ENCODE peak calls at places on chromosome 12, in five cellular contexts. One of them, this sample, is unnamed.

GRCh38 chr12:98402081-98402480 is 113.3 kb upstream of the TMPO start:
- DNase-seq in body of pancreas: no peak
- DNase-seq in adrenal gland: no peak
- DNase-seq in stomach: no peak
- DNase-seq in lower leg skin: no peak
- DNase-seq in this sample: no peak

GRCh38 chr12:6570264-6570887 is 2.3 kb upstream of the NOP2 start:
- DNase-seq in stomach: peak; percentile 56
- DNase-seq in body of pancreas: peak; percentile 61
- DNase-seq in lower leg skin: no peak
- DNase-seq in adrenal gland: peak; percentile 57
- DNase-seq in this sample: peak; percentile 62

GRCh38 chr12:21801522-21802288 is 27.2 kb upstream of the KCNJ8 start:
- DNase-seq in adrenal gland: no peak
- DNase-seq in body of pancreas: no peak
- DNase-seq in lower leg skin: no peak
- DNase-seq in stomach: no peak
- DNase-seq in this sample: no peak

GRCh38 chr12:32125455-32126084 is 18.9 kb downstream of the BICD1 start:
- DNase-seq in body of pancreas: no peak
- DNase-seq in stomach: no peak
- DNase-seq in lower leg skin: no peak
- DNase-seq in adrenal gland: no peak
- DNase-seq in this sample: no peak

GRCh38 chr12:108634225-108634795 is 616 bp upstream of the SELPLG start:
- DNase-seq in stomach: peak; percentile 34
- DNase-seq in body of pancreas: no peak
- DNase-seq in lower leg skin: no peak
- DNase-seq in adrenal gland: no peak
- DNase-seq in this sample: peak; percentile 73

GRCh38 chr12:107560194-107560905 is 125.2 kb upstream of the PWP1 start:
- DNase-seq in stomach: no peak
- DNase-seq in body of pancreas: no peak
- DNase-seq in lower leg skin: no peak
- DNase-seq in adrenal gland: no peak
- DNase-seq in this sample: no peak

GRCh38 chr12:84738481-84738972 is 174.1 kb downstream of the SLC6A15 start:
- DNase-seq in body of pancreas: no peak
- DNase-seq in stomach: no peak
- DNase-seq in adrenal gland: no peak
- DNase-seq in lower leg skin: no peak
- DNase-seq in this sample: no peak

GRCh38 chr12:2958432-2959193 is 584 bp upstream of the TEAD4 start:
- DNase-seq in adrenal gland: peak; percentile 41
- DNase-seq in lower leg skin: no peak
- DNase-seq in body of pancreas: peak; percentile 79
- DNase-seq in stomach: peak; percentile 54
- DNase-seq in this sample: no peak

GRCh38 chr12:47078733-47079364 is 572 bp upstream of the PCED1B start:
- DNase-seq in stomach: no peak
- DNase-seq in lower leg skin: no peak
- DNase-seq in adrenal gland: peak; percentile 51
- DNase-seq in body of pancreas: peak; percentile 41
- DNase-seq in this sample: peak; percentile 59
- TF ChIP-seq POLR2A in stomach: no peak
- TF ChIP-seq POLR2A in lower leg skin: no peak
- TF ChIP-seq POLR2A in adrenal gland: peak; percentile 37
- TF ChIP-seq POLR2A in body of pancreas: no peak
- TF ChIP-seq POLR2A in this sample: peak; percentile 60

DNA sequence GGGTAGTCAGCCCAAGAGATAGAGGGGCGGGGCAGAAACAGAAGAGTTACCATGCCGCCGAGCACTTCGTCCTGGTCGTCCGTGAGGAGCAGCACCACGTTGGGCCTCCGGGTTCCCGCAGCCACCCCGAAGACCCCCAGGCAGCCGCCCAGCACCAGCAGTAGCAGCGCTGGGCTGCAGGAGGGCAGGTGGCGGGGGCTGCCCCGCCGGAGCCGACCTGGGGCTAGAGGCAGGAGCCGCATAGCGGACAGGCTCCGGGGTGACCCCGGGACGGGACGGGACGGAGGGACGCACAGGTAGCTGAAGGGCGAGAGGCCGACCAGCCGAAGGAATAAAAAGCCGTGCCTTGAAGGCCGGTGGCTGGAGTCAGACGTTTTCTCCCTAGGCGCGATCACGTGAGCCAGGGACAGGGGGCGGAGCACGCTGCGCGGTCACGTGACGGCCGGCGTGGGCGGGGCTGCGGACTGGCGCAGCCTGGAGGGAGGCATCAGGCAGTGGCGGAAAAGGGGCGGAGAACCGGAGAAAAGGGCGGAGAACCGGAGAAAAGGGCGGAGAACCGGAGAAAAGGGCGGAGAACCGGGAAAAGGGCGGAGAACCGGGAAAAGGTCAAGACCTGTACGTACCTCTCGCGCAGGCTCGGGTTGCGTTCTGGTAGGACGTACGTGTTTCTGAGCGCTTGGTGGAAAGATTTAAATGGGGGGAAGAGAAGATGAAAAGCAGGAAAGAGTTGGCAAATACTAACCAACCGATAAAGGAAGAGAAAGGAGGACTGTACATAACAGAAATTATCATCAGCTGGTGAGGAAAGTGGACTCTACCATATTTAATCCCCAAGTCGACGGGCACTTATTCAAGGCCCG is at the start of gene GNS:
- DNase-seq in adrenal gland: peak; percentile 97
- DNase-seq in lower leg skin: peak; percentile 96
- DNase-seq in stomach: peak; percentile 97
- DNase-seq in body of pancreas: peak; percentile 96
- DNase-seq in this sample: peak; percentile 93
- TF ChIP-seq POLR2A in adrenal gland: peak; percentile 84
- TF ChIP-seq POLR2A in lower leg skin: no peak
- TF ChIP-seq POLR2A in stomach: no peak
- TF ChIP-seq POLR2A in body of pancreas: peak; percentile 68
- TF ChIP-seq POLR2A in this sample: peak; percentile 68

GRCh38 chr12:93591137-93591868 is 18.8 kb downstream of the SOCS2 start:
- DNase-seq in stomach: peak; percentile 70
- DNase-seq in lower leg skin: peak; percentile 60
- DNase-seq in adrenal gland: peak; percentile 92
- DNase-seq in body of pancreas: peak; percentile 66
- DNase-seq in this sample: peak; percentile 71
- TF ChIP-seq POLR2A in stomach: no peak
- TF ChIP-seq POLR2A in lower leg skin: no peak
- TF ChIP-seq POLR2A in adrenal gland: peak; percentile 97
- TF ChIP-seq POLR2A in body of pancreas: peak; percentile 52
- TF ChIP-seq POLR2A in this sample: peak; percentile 69

GRCh38 chr12:111180830-111181726 is 187.8 kb downstream of the PHETA1 start:
- DNase-seq in adrenal gland: peak; percentile 76
- DNase-seq in body of pancreas: peak; percentile 58
- DNase-seq in stomach: peak; percentile 53
- DNase-seq in lower leg skin: peak; percentile 40
- DNase-seq in this sample: no peak
- TF ChIP-seq POLR2A in adrenal gland: no peak
- TF ChIP-seq POLR2A in body of pancreas: no peak
- TF ChIP-seq POLR2A in stomach: no peak
- TF ChIP-seq POLR2A in lower leg skin: no peak
- TF ChIP-seq POLR2A in this sample: no peak

DNA sequence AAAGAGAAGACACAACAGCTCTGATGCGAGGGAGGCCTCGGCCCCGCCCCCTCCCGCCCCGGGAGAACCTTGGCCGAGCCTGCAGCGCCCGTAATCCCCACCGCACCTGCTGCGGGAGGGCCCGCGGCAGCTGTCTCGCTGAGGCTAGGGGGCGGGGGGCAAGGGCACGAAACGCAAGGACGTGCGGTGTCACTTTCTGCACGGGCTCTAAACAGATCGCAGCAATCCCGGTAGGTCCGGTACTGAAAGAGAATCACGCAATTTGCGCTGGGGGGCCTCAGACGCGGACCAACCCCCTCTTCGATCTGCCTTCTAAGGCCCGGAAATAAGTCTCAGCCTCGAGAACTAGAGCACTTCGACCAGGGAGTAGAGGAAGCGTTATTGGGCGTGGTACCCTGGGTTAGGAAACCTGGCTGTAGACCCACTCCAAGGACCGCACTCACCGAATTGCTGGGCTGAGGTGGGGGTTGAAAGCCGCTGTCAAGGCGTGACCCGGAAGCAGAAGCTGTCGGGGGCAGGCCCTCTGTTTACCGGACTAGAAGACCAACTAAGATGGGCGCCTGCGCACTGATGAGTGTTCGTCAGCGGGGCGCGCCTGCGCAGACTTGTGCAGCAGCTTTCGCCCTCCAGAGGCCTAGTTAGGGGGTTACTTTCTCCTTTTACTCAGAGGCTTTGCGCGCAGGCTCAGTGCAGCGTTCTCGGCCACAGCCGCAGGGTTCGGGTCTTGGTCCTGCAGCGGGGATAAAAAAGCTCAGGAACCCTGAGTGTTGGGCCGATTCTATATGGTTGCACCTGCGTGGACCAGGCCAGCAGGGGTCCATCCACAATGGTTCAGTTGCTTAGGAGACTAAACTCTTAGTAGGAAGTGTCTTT is at the start of gene ASB8:
- DNase-seq in body of pancreas: peak; percentile 99
- DNase-seq in lower leg skin: peak; percentile 98
- DNase-seq in stomach: peak; percentile 99
- DNase-seq in adrenal gland: peak; percentile 99
- DNase-seq in this sample: peak; percentile 99
- TF ChIP-seq POLR2A in body of pancreas: peak; percentile 65
- TF ChIP-seq POLR2A in lower leg skin: no peak
- TF ChIP-seq POLR2A in stomach: no peak
- TF ChIP-seq POLR2A in adrenal gland: peak; percentile 74
- TF ChIP-seq POLR2A in this sample: peak; percentile 76

DNA sequence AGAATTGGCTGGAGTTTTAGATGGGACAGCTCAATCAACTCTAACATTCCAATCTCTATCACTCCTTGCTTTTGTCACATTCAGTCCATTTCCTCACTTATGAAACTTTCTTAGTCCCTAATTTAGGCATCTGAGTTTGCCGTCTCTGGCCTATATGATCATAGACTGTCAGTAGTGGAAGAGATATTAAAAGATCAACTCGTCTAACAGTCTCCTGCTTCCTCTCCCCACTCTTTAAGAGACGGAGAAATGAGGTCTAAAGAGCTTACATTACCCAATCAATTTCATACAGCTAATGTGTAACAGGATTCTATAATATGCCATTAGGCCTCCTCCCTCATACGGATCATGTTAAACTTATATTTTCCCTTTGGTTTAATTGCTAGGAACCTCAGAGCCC is 6.6 kb upstream of the ATP23 start:
- DNase-seq in adrenal gland: no peak
- DNase-seq in stomach: no peak
- DNase-seq in body of pancreas: no peak
- DNase-seq in lower leg skin: no peak
- DNase-seq in this sample: peak; percentile 43
- TF ChIP-seq POLR2A in adrenal gland: no peak
- TF ChIP-seq POLR2A in stomach: no peak
- TF ChIP-seq POLR2A in body of pancreas: no peak
- TF ChIP-seq POLR2A in lower leg skin: no peak
- TF ChIP-seq POLR2A in this sample: no peak

GRCh38 chr12:14841761-14842160 is 1.6 kb downstream of the ART4 start:
- DNase-seq in lower leg skin: peak; percentile 77
- DNase-seq in body of pancreas: peak; percentile 80
- DNase-seq in adrenal gland: peak; percentile 81
- DNase-seq in stomach: no peak
- DNase-seq in this sample: peak; percentile 25
- TF ChIP-seq POLR2A in lower leg skin: no peak
- TF ChIP-seq POLR2A in body of pancreas: peak; percentile 38
- TF ChIP-seq POLR2A in adrenal gland: peak; percentile 50
- TF ChIP-seq POLR2A in stomach: no peak
- TF ChIP-seq POLR2A in this sample: no peak

GRCh38 chr12:9076733-9077575 is 38.8 kb downstream of the A2M start:
- DNase-seq in stomach: no peak
- DNase-seq in body of pancreas: no peak
- DNase-seq in adrenal gland: no peak
- DNase-seq in lower leg skin: no peak
- DNase-seq in this sample: no peak

GRCh38 chr12:9074484-9075140 is 41.1 kb downstream of the A2M start:
- DNase-seq in body of pancreas: no peak
- DNase-seq in adrenal gland: no peak
- DNase-seq in lower leg skin: no peak
- DNase-seq in stomach: no peak
- DNase-seq in this sample: no peak

GRCh38 chr12:9079883-9080673 is 35.6 kb downstream of the A2M start:
- DNase-seq in lower leg skin: no peak
- DNase-seq in body of pancreas: no peak
- DNase-seq in stomach: no peak
- DNase-seq in adrenal gland: no peak
- DNase-seq in this sample: no peak

GRCh38 chr12:9079082-9079481 is 36.6 kb downstream of the A2M start:
- DNase-seq in body of pancreas: no peak
- DNase-seq in adrenal gland: no peak
- DNase-seq in stomach: no peak
- DNase-seq in lower leg skin: no peak
- DNase-seq in this sample: no peak

GRCh38 chr12:9077576-9078031 is 38.1 kb downstream of the A2M start:
- DNase-seq in lower leg skin: no peak
- DNase-seq in body of pancreas: no peak
- DNase-seq in adrenal gland: no peak
- DNase-seq in stomach: no peak
- DNase-seq in this sample: no peak
- TF ChIP-seq POLR2A in lower leg skin: no peak
- TF ChIP-seq POLR2A in body of pancreas: no peak
- TF ChIP-seq POLR2A in adrenal gland: no peak
- TF ChIP-seq POLR2A in stomach: no peak
- TF ChIP-seq POLR2A in this sample: no peak